ENCODE peak calls at places on chromosomes 16 and 17, in four cellular contexts. C is right lobe of liver, J is adrenal gland, V is ovary. B is an unnamed sample.

GRCh38 chr17:43372273-43372911 is 26.4 kb upstream of the ARL4D start:
- DNase-seq in V (peak), C (no peak), J (peak), B (peak)

GRCh38 chr17:1597861-1598342 is 30.7 kb downstream of the SLC43A2 start:
- DNase-seq in C (no peak), J (no peak), V (no peak), B (no peak)

GRCh38 chr16:11101695-11102522 is 154.1 kb downstream of the SOCS1 start:
- DNase-seq in J (no peak), C (no peak), V (no peak), B (peak)

GRCh38 chr17:2174471-2175293 is 119.8 kb downstream of the HIC1 start:
- DNase-seq in J (peak), C (peak), V (peak), B (no peak)

GRCh38 chr16:57703416-57704010 is 8.9 kb downstream of the DRC7 start:
- DNase-seq in C (no peak), V (no peak), J (no peak), B (no peak)

GRCh38 chr17:7056386-7056785 is 12.5 kb upstream of the SLC16A11 start:
- DNase-seq in J (no peak), C (no peak), V (no peak), B (no peak)

GRCh38 chr17:67434061-67434525 is 57.0 kb downstream of the PITPNC1 start:
- DNase-seq in V (no peak), J (peak), C (peak), B (no peak)

GRCh38 chr16:89473791-89474414 is 16.5 kb downstream of the ANKRD11 start:
- DNase-seq in V (no peak), J (no peak), C (no peak), B (no peak)

GRCh38 chr17:7107012-7107754 is 7.4 kb downstream of the ASGR2 start:
- DNase-seq in J (no peak), C (peak), V (no peak), B (no peak)

GRCh38 chr16:27880312-27880711 is 183.2 kb downstream of the GSG1L start:
- DNase-seq in V (no peak), C (no peak), J (no peak), B (no peak)

GRCh38 chr17:49260011-49260921 is 29.7 kb upstream of the PHOSPHO1 start:
- DNase-seq in J (peak), V (peak), C (peak), B (peak)

GRCh38 chr16:4382795-4383357 is 11.2 kb downstream of the VASN start:
- DNase-seq in C (no peak), V (no peak), J (no peak), B (no peak)

GRCh38 chr16:13429411-13429810 is 490.5 kb upstream of the ERCC4 start:
- DNase-seq in C (no peak), V (no peak), J (no peak), B (no peak)

GRCh38 chr17:55238197-55238930 is 26.4 kb upstream of the HLF start:
- DNase-seq in V (peak), C (peak), J (peak), B (peak)

GRCh38 chr16:3189869-3190268 is 1.9 kb downstream of the OR1F1 start:
- DNase-seq in J (no peak), C (no peak), V (no peak), B (peak)

GRCh38 chr16:89395150-89396142 is 94.9 kb downstream of the ANKRD11 start:
- DNase-seq in C (peak), J (peak), V (peak), B (peak)

GRCh38 chr17:49748223-49748622 is 15.7 kb downstream of the FAM117A start:
- DNase-seq in J (no peak), V (no peak), C (no peak), B (no peak)

GRCh38 chr17:64736804-64737492 is 74.8 kb upstream of the SMURF2 start:
- DNase-seq in V (no peak), J (peak), C (no peak), B (peak)

GRCh38 chr16:17590711-17591654 is 120.2 kb upstream of the XYLT1 start:
- DNase-seq in J (no peak), V (no peak), C (no peak), B (no peak)

GRCh38 chr17:74042744-74043486 is 160.6 kb upstream of the RPL38 start:
- DNase-seq in V (no peak), J (peak), C (no peak), B (no peak)

GRCh38 chr16:82584553-82585152 is 42.1 kb upstream of the CDH13 start:
- DNase-seq in C (no peak), J (no peak), V (no peak), B (no peak)

GRCh38 chr16:87416826-87417471 is 24.8 kb downstream of the MAP1LC3B start:
- DNase-seq in J (peak), C (no peak), V (peak), B (no peak)
- TF ChIP-seq POLR2A in J (no peak), C (no peak), V (no peak), B (no peak)

DNA sequence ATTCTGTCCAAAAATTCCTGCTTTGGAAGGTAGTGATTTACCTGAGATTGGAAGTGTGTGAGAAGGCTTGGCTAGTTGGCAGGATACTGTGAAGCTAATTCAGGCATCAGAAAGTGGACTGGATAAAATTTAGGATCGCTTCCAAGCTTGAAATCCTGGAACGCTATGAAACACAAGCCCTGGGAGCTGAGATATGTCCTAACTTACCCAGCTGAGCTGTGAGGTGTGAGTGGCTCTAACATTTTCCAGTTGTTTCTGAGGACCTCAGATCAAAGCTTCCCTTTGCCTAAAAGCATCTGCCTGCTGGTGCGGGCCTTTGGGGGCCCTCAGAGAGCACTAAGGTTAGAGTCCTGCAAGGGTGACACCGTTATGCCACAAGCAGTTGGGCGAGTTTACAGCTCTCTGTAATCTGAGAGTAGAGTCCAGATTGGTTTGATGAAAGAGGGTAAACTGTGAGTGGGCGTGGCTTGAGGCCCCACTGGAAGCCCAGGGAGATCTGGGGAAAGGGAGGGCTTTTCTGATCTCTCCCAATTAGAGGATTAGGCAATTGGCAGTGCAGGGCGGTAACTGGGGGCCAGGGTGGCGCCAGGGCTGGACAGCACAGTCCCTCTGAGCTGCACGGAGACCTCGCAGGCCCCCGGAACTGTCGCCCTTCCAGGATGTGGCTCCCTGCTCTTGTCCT is 72.8 kb downstream of the CES1 start:
- DNase-seq in C (peak), J (no peak), V (peak), B (no peak)
- H3K4me3 ChIP-seq in C (peak), J (no peak), V (no peak), B (no peak)

GRCh38 chr17:77352996-77353395 is 212.2 kb downstream of the SEC14L1 start:
- DNase-seq in C (peak), J (peak), V (no peak), B (no peak)

GRCh38 chr17:77354721-77355455 is 214.1 kb downstream of the SEC14L1 start:
- DNase-seq in J (peak), V (peak), C (peak), B (peak)

GRCh38 chr17:77352441-77352840 is 211.7 kb downstream of the SEC14L1 start:
- DNase-seq in C (peak), J (peak), V (no peak), B (peak)

GRCh38 chr17:77354420-77354720 is 213.6 kb downstream of the SEC14L1 start:
- DNase-seq in J (no peak), C (no peak), V (no peak), B (peak)

GRCh38 chr17:77353684-77354419 is 213.1 kb downstream of the SEC14L1 start:
- DNase-seq in J (peak), V (no peak), C (peak), B (no peak)
- TF ChIP-seq POLR2A in J (no peak), V (no peak), C (no peak), B (no peak)

GRCh38 chr17:36195474-36196098 is 972 bp downstream of the CCL3L1 start:
- DNase-seq in J (no peak), V (no peak), C (no peak), B (no peak)
- H3K4me3 ChIP-seq in J (no peak), V (no peak), C (no peak), B (no peak)

GRCh38 chr16:86577314-86577971 is 906 bp upstream of the FOXL1 start:
- DNase-seq in C (no peak), V (no peak), J (no peak), B (no peak)
- TF ChIP-seq POLR2A in C (no peak), V (no peak), J (no peak), B (no peak)

GRCh38 chr17:27856676-27857429 is 36.3 kb downstream of the LYRM9 start:
- DNase-seq in V (no peak), J (no peak), C (no peak), B (no peak)

GRCh38 chr17:27855454-27855853 is 37.7 kb downstream of the LYRM9 start:
- DNase-seq in V (no peak), J (no peak), C (no peak), B (no peak)

GRCh38 chr17:27849474-27850185 is 43.5 kb downstream of the LYRM9 start:
- DNase-seq in C (no peak), J (no peak), V (no peak), B (no peak)

GRCh38 chr17:27854163-27854562 is 39.0 kb downstream of the LYRM9 start:
- DNase-seq in C (no peak), J (no peak), V (no peak), B (no peak)

DNA sequence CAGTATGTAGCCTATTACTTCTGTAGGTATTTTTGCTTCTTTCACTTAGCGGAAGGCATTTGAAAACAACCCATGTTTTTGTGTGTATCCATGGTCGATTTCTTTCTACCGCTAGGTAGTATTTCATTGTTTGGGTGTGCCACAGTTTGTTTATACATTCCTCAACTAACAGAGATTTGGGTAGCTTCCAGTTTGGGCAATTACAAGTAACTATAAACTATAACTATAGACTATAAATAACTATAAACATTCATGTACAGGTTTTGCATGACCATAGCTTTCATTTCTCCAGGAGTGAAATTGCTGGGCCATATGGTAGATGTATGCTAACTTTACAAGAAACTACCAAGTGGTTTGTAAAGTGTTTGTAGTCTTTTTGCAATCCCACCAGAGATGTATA is 40.0 kb downstream of the LYRM9 start:
- DNase-seq in V (no peak), C (no peak), J (no peak), B (no peak)
- H3K4me3 ChIP-seq in V (no peak), C (no peak), J (no peak), B (no peak)

GRCh38 chr17:41738077-41738800 is 3.8 kb upstream of the HAP1 start:
- DNase-seq in C (peak), J (peak), V (peak), B (peak)

GRCh38 chr17:41735744-41736143 is 1.3 kb upstream of the HAP1 start:
- DNase-seq in C (no peak), V (no peak), J (no peak), B (no peak)

GRCh38 chr17:41736983-41737679 is 2.7 kb upstream of the HAP1 start:
- DNase-seq in V (no peak), J (no peak), C (no peak), B (no peak)

GRCh38 chr17:41738801-41739112 is 4.3 kb upstream of the HAP1 start:
- DNase-seq in J (no peak), C (no peak), V (no peak), B (no peak)

GRCh38 chr17:41737680-41738023 is 3.2 kb upstream of the HAP1 start:
- DNase-seq in J (no peak), C (no peak), V (no peak), B (no peak)
- TF ChIP-seq POLR2A in J (no peak), C (no peak), V (no peak), B (no peak)